ENCODE peak calls at places on chromosomes 4 and X, in four cellular contexts. One of them, this sample, is unnamed.

GRCh38 chr4:15500721-15501120 is 31.0 kb downstream of the CC2D2A start:
- DNase-seq in endothelial cell: no peak
- DNase-seq in NB4: no peak
- DNase-seq in T follicular helper cell: no peak
- DNase-seq in this sample: no peak

GRCh38 chr4:30903493-30903892 is 183.3 kb downstream of the PCDH7 start:
- DNase-seq in endothelial cell: no peak
- DNase-seq in NB4: no peak
- DNase-seq in T follicular helper cell: no peak
- DNase-seq in this sample: no peak

GRCh38 chrX:37717708-37718107 is 32.1 kb downstream of the XK start:
- DNase-seq in NB4: no peak
- DNase-seq in endothelial cell: no peak
- DNase-seq in T follicular helper cell: no peak
- DNase-seq in this sample: no peak

GRCh38 chr4:130511776-130512175 is 1415.8 kb downstream of the C4orf33 start:
- DNase-seq in endothelial cell: no peak
- DNase-seq in T follicular helper cell: no peak
- DNase-seq in NB4: no peak
- DNase-seq in this sample: no peak

GRCh38 chr4:879730-880079 is 52.4 kb downstream of the GAK start:
- DNase-seq in T follicular helper cell: no peak
- DNase-seq in NB4: no peak
- DNase-seq in endothelial cell: no peak
- DNase-seq in this sample: no peak

GRCh38 chr4:25100156-25100555 is 60.1 kb downstream of the SEPSECS start:
- DNase-seq in NB4: no peak
- DNase-seq in endothelial cell: no peak
- DNase-seq in T follicular helper cell: no peak
- DNase-seq in this sample: no peak

GRCh38 chr4:141009931-141010330 is 123.3 kb downstream of the RNF150 start:
- DNase-seq in NB4: no peak
- DNase-seq in T follicular helper cell: no peak
- DNase-seq in endothelial cell: no peak
- DNase-seq in this sample: no peak

GRCh38 chr4:178275671-178276360 is 833.6 kb upstream of the AGA start:
- DNase-seq in NB4: peak
- DNase-seq in T follicular helper cell: no peak
- DNase-seq in endothelial cell: no peak
- DNase-seq in this sample: no peak

GRCh38 chr4:57206172-57206571 is 96.0 kb upstream of the IGFBP7 start:
- DNase-seq in NB4: no peak
- DNase-seq in endothelial cell: no peak
- DNase-seq in T follicular helper cell: no peak
- DNase-seq in this sample: no peak

GRCh38 chrX:29903365-29903764 is 312.0 kb upstream of the MAGEB2 start:
- DNase-seq in NB4: no peak
- DNase-seq in T follicular helper cell: no peak
- DNase-seq in endothelial cell: no peak
- DNase-seq in this sample: no peak

GRCh38 chr4:10687526-10687925 is 3.0 kb upstream of the CLNK start:
- DNase-seq in endothelial cell: no peak
- DNase-seq in NB4: no peak
- DNase-seq in T follicular helper cell: no peak
- DNase-seq in this sample: no peak

GRCh38 chrX:19886888-19887531 is 390 bp downstream of the SH3KBP1 start:
- DNase-seq in NB4: peak
- DNase-seq in endothelial cell: peak
- DNase-seq in T follicular helper cell: no peak
- DNase-seq in this sample: no peak

GRCh38 chr4:83558693-83559092 is 22.8 kb downstream of the GPAT3 start:
- DNase-seq in T follicular helper cell: no peak
- DNase-seq in endothelial cell: no peak
- DNase-seq in NB4: peak
- DNase-seq in this sample: no peak

GRCh38 chr4:80202190-80202711 is 4.9 kb downstream of the PRDM8 start:
- DNase-seq in NB4: peak
- DNase-seq in T follicular helper cell: peak
- DNase-seq in endothelial cell: peak
- DNase-seq in this sample: peak

GRCh38 chr4:108355523-108356208 is 186.9 kb upstream of the LEF1 start:
- DNase-seq in T follicular helper cell: peak
- DNase-seq in NB4: no peak
- DNase-seq in endothelial cell: no peak
- DNase-seq in this sample: no peak

GRCh38 chr4:82785248-82786003 is 13.2 kb downstream of the SCD5 start:
- DNase-seq in T follicular helper cell: no peak
- DNase-seq in endothelial cell: no peak
- DNase-seq in NB4: peak
- DNase-seq in this sample: no peak

GRCh38 chr4:186592961-186593586 is 37.7 kb upstream of the MTNR1A start:
- DNase-seq in endothelial cell: no peak
- DNase-seq in T follicular helper cell: no peak
- DNase-seq in NB4: no peak
- DNase-seq in this sample: no peak

GRCh38 chr4:46372878-46373277 is 17.1 kb downstream of the GABRA2 start:
- DNase-seq in endothelial cell: no peak
- DNase-seq in T follicular helper cell: no peak
- DNase-seq in NB4: no peak
- DNase-seq in this sample: no peak

GRCh38 chr4:13815231-13815630 is 187.7 kb upstream of the BOD1L1 start:
- DNase-seq in NB4: no peak
- DNase-seq in endothelial cell: no peak
- DNase-seq in T follicular helper cell: no peak
- DNase-seq in this sample: no peak

GRCh38 chrX:151983186-151983585 is 8.7 kb upstream of the GABRE start:
- DNase-seq in NB4: no peak
- DNase-seq in T follicular helper cell: no peak
- DNase-seq in endothelial cell: no peak
- DNase-seq in this sample: no peak